ENCODE peak calls at places on chromosome 19, in six cellular contexts. M is progenitor cell of endocrine pancreas; V is naive thymus-derived CD4-positive, alpha-beta T cell; W is activated CD4-positive, CD25-positive, alpha-beta regulatory T cell treated with anti-CD3 and anti-CD28 coated beads, Interleukin-2, amount 50 U/mL, for 16 hours; Z is stimulated activated naive CD4-positive, alpha-beta T cell; L is activated CD4-positive, alpha-beta T cell treated with anti-CD3 and anti-CD28 coated beads, Interleukin-2, amount 10 ng/mL, durations not matched to agents 24 days and 14 days. C is an unnamed sample.

GRCh38 chr19:48513289-48514122 is 1.9 kb upstream of the LMTK3 start:
- DNase-seq in M (peak), V (peak), W (peak), Z (peak), L (peak), C (peak)

GRCh38 chr19:6572217-6572616 is 18.7 kb downstream of the CD70 start:
- DNase-seq in M (no peak), V (no peak), W (no peak), Z (no peak), L (no peak), C (no peak)

GRCh38 chr19:8849232-8849631 is 17.1 kb downstream of the MBD3L1 start:
- DNase-seq in M (no peak), V (no peak), W (no peak), Z (no peak), L (no peak), C (no peak)

GRCh38 chr19:51253088-51253806 is 2.4 kb downstream of the SIGLECL1 start:
- DNase-seq in M (no peak), V (no peak), W (no peak), Z (no peak), L (no peak), C (no peak)

GRCh38 chr19:57583521-57584416 is at the start of gene ZIK1:
- DNase-seq in M (peak), V (peak), W (peak), Z (peak), L (peak), C (peak)

GRCh38 chr19:11639245-11639601 is 41.9 kb downstream of the ZNF627 start:
- DNase-seq in M (no peak), V (no peak), W (no peak), Z (no peak), L (no peak), C (no peak)

GRCh38 chr19:55358943-55359908 is 3.8 kb downstream of the GARIN5B start:
- DNase-seq in M (no peak), V (no peak), W (no peak), Z (no peak), L (no peak), C (no peak)

GRCh38 chr19:48671456-48671995 is 1.3 kb downstream of the NTN5 start:
- DNase-seq in M (no peak), V (no peak), W (no peak), Z (no peak), L (no peak), C (no peak)

GRCh38 chr19:50333737-50334617 is 4.8 kb upstream of the KCNC3 start:
- DNase-seq in M (peak), V (no peak), W (peak), Z (no peak), L (peak), C (no peak)

GRCh38 chr19:16433986-16434385 is 37.8 kb downstream of the EPS15L1 start:
- DNase-seq in M (no peak), V (no peak), W (no peak), Z (no peak), L (no peak), C (no peak)

GRCh38 chr19:29016926-29017760 is 195.8 kb downstream of the UQCRFS1 start:
- DNase-seq in M (no peak), V (no peak), W (no peak), Z (no peak), L (no peak), C (no peak)

GRCh38 chr19:50344661-50345318 is 15.6 kb upstream of the KCNC3 start:
- DNase-seq in M (no peak), V (no peak), W (no peak), Z (no peak), L (no peak), C (no peak)

GRCh38 chr19:14761607-14762006 is 16.8 kb downstream of the ADGRE2 start:
- DNase-seq in M (no peak), V (no peak), W (no peak), Z (no peak), L (no peak), C (no peak)

C was measured in cerebellar cortex.